ENCODE peak calls at places on chromosomes 12 and 14, in nine cellular contexts. M is GM23338, A is spleen, I is breast epithelium, J is HCT116, U is HL-60, P is GM12878, F is GM12891, N is sigmoid colon. Q is an unnamed sample.

GRCh38 chr14:51006781-51007211 is 62.5 kb upstream of the PYGL start:
- DNase-seq in M (no peak), A (no peak), I (no peak), J (no peak), U (peak), P (no peak), F (no peak), N (peak), Q (peak)

GRCh38 chr12:572532-572899 is 90.7 kb downstream of the NINJ2 start:
- DNase-seq in M (no peak), A (no peak), I (peak), J (peak), U (no peak), P (no peak), F (no peak), N (no peak), Q (no peak)

GRCh38 chr14:41957459-41957858 is 350.8 kb downstream of the LRFN5 start:
- DNase-seq in M (no peak), A (no peak), I (no peak), J (no peak), U (no peak), P (no peak), F (no peak), N (no peak), Q (no peak)

GRCh38 chr14:63544641-63545234 is 1.6 kb upstream of the PPP2R5E start:
- DNase-seq in M (no peak), A (no peak), I (no peak), J (no peak), U (peak), P (no peak), F (no peak), N (no peak), Q (no peak)

GRCh38 chr14:56844603-56845002 is 34.3 kb upstream of the OTX2 start:
- DNase-seq in M (peak), A (no peak), I (no peak), J (no peak), U (no peak), P (no peak), F (no peak), N (no peak), Q (no peak)

GRCh38 chr12:6082613-6083012 is 41.9 kb downstream of the VWF start:
- DNase-seq in M (no peak), A (no peak), I (no peak), J (no peak), U (no peak), P (no peak), F (no peak), N (peak), Q (no peak)

GRCh38 chr12:53973093-53974042 is at the start of gene HOXC11:
- DNase-seq in M (peak), A (peak), I (no peak), J (no peak), U (no peak), P (no peak), F (no peak), N (no peak), Q (no peak)

GRCh38 chr14:94003397-94003796 is 6.3 kb downstream of the CCDC197 start:
- DNase-seq in M (no peak), A (no peak), I (no peak), J (no peak), U (no peak), P (no peak), F (no peak), N (no peak), Q (no peak)

GRCh38 chr14:55329999-55330710 is 58.9 kb downstream of the FBXO34 start:
- DNase-seq in M (no peak), A (no peak), I (no peak), J (no peak), U (no peak), P (no peak), F (no peak), N (no peak), Q (no peak)

GRCh38 chr12:131826064-131826928 is 1.9 kb upstream of the MMP17 start:
- DNase-seq in M (no peak), A (no peak), I (no peak), J (no peak), U (no peak), P (no peak), F (no peak), N (no peak), Q (no peak)

GRCh38 chr12:129115558-129115957 is 262.3 kb downstream of the GLT1D1 start:
- DNase-seq in M (no peak), A (no peak), I (no peak), J (no peak), U (no peak), P (no peak), F (no peak), N (no peak), Q (no peak)

GRCh38 chr14:98223106-98223505 is 1048.9 kb downstream of the BCL11B start:
- DNase-seq in M (no peak), A (no peak), I (no peak), J (no peak), U (no peak), P (no peak), F (no peak), N (no peak), Q (no peak)

GRCh38 chr12:29039013-29039412 is 110.1 kb upstream of the FAR2 start:
- DNase-seq in M (no peak), A (no peak), I (no peak), J (no peak), U (no peak), P (no peak), F (no peak), N (no peak), Q (no peak)

GRCh38 chr12:64779349-64779974 is 20.3 kb upstream of the GNS start:
- DNase-seq in M (no peak), A (no peak), I (no peak), J (no peak), U (no peak), P (no peak), F (no peak), N (no peak), Q (no peak)

GRCh38 chr12:123897221-123897620 is 75.4 kb downstream of the CCDC92 start:
- DNase-seq in M (no peak), A (no peak), I (no peak), J (peak), U (no peak), P (no peak), F (no peak), N (no peak), Q (no peak)

GRCh38 chr12:89756638-89757321 is 48.1 kb upstream of the ATP2B1 start:
- DNase-seq in M (no peak), A (no peak), I (no peak), J (peak), U (peak), P (peak), F (peak), N (no peak), Q (no peak)

GRCh38 chr14:95463173-95463901 is 53.1 kb downstream of the SYNE3 start:
- DNase-seq in M (no peak), A (no peak), I (no peak), J (no peak), U (peak), P (no peak), F (no peak), N (no peak), Q (no peak)

GRCh38 chr12:77053259-77053658 is 12.1 kb downstream of the E2F7 start:
- DNase-seq in M (no peak), A (no peak), I (no peak), J (no peak), U (no peak), P (no peak), F (no peak), N (no peak), Q (no peak)

GRCh38 chr14:76086636-76087035 is 65.1 kb upstream of the GPATCH2L start:
- DNase-seq in M (no peak), A (no peak), I (no peak), J (no peak), U (no peak), P (no peak), F (no peak), N (no peak), Q (no peak)

GRCh38 chr12:112664569-112664968 is 127.0 kb upstream of the RPH3A start:
- DNase-seq in M (peak), A (no peak), I (no peak), J (no peak), U (no peak), P (no peak), F (no peak), N (no peak), Q (no peak)

GRCh38 chr12:108815875-108816594 is 41.3 kb downstream of the SSH1 start:
- DNase-seq in M (no peak), A (peak), I (no peak), J (no peak), U (no peak), P (no peak), F (no peak), N (no peak), Q (no peak)

GRCh38 chr12:108819920-108820699 is 37.3 kb downstream of the SSH1 start:
- DNase-seq in M (no peak), A (peak), I (no peak), J (no peak), U (no peak), P (no peak), F (no peak), N (no peak), Q (no peak)

GRCh38 chr12:108815369-108815768 is 42.0 kb downstream of the SSH1 start:
- DNase-seq in M (no peak), A (peak), I (no peak), J (no peak), U (no peak), P (no peak), F (no peak), N (no peak), Q (no peak)

GRCh38 chr12:108816652-108817335 is 40.6 kb downstream of the SSH1 start:
- DNase-seq in M (no peak), A (peak), I (no peak), J (no peak), U (no peak), P (no peak), F (no peak), N (no peak), Q (no peak)

GRCh38 chr12:108817909-108818308 is 39.5 kb downstream of the SSH1 start:
- DNase-seq in M (no peak), A (no peak), I (no peak), J (no peak), U (no peak), P (no peak), F (no peak), N (no peak), Q (no peak)
- TF ChIP-seq POLR2AphosphoS5 in M (no peak), A (no peak), I (no peak), J (no peak), U (no peak), P (no peak), F (no peak), N (no peak), Q (no peak)

DNA sequence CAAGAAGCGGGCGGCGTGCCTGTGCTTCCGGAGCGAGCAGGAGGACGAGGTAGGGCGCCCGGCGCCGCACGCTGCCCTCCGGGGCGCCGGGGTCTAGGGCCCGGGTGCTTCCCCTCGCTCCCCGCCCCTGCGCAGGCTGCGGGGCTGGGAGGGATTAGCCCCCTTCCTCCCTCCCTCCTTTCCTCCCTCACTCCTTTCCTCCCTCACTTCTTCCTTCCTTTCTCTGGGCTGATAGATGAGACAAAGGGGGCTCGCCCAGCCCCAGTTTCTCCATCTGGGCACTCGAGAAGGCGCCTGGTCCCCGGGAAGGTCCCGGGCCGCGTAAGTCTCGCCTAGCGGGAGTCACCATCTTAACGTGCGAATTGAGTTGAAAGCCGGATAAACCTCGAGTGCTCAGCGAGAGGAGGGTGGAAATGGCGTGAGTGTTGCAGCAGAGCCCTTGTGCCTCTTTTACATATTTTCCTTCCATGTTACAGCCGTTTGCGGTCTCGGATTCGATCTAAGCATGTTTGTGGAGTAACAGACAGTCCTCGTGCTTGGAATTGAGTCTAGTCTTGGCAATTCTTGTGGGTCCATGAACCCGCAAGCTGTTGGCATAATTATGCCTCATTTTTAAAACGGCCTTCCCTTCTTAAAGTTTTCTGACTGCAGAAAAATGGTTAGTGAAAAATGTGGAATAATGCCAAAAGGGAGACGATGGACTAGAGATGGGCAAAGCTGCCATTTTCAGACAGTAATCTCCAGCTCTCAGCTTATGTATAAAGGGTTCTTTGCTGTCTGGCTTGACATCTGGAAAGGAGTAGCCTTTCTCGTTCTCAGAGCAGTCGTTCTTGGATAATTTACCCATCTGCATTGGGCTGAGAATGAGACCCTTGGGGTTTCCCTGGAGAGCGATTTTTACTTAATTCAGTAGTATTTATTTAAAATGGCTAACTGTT is 917 bp downstream of the NUDT4 start:
- DNase-seq in M (peak), A (peak), I (no peak), J (no peak), U (peak), P (no peak), F (peak), N (peak), Q (peak)
- TF ChIP-seq POLR2AphosphoS5 in M (no peak), A (peak), I (peak), J (no peak), U (peak), P (peak), F (no peak), N (peak), Q (peak)

GRCh38 chr12:67677166-67677565 is 28.6 kb downstream of the DYRK2 start:
- DNase-seq in M (no peak), A (no peak), I (no peak), J (no peak), U (no peak), P (no peak), F (no peak), N (no peak), Q (no peak)
- TF ChIP-seq POLR2AphosphoS5 in M (no peak), A (no peak), I (no peak), J (no peak), U (no peak), P (no peak), F (no peak), N (no peak), Q (no peak)

GRCh38 chr14:21103710-21104447 is 3.0 kb downstream of the TMEM253 start:
- DNase-seq in M (peak), A (peak), I (peak), J (peak), U (peak), P (peak), F (peak), N (peak), Q (peak)
- TF ChIP-seq POLR2AphosphoS5 in M (peak), A (peak), I (peak), J (peak), U (peak), P (peak), F (peak), N (peak), Q (peak)

DNA sequence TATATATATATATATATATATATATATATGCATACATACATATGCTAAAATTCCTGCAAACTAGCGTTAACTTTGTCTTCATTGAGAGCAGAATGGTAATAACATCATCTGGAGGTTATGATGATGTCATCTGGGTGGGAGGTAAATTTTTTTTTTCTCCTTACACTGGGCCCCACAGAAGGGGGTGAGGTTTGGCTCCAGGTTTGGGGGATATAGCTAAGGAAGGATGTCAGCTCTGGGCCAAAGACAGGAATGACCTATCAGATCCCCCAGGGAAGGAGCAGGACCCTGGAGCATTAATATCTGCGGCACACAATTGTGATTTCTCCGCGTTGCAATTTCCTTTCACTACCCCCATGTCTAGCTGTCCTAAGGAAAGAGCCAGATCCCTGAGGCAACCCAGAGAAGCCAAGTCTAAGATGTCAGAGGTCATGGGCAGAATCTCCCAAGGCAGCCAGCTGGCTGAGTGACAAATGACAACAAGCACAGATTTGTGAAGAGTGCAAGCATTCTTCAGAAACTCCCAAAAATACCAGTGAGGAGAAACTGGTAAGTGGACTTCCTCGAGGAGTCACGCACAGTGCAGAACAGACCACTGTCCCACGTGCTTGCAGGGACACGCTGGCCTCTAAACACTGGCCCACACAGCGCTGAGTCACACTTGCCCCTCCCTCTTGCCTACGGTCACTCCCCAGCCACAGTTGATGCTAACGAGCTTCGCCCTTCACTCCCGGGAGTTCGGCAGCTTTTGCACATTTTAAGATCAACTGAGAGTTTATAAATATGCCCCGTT is 9.9 kb downstream of the UBC start:
- DNase-seq in M (no peak), A (peak), I (peak), J (no peak), U (peak), P (no peak), F (no peak), N (peak), Q (peak)
- TF ChIP-seq POLR2AphosphoS5 in M (no peak), A (peak), I (peak), J (peak), U (no peak), P (no peak), F (no peak), N (peak), Q (peak)

GRCh38 chr12:121787063-121787774 is 6.3 kb downstream of the RHOF start:
- DNase-seq in M (no peak), A (peak), I (no peak), J (no peak), U (peak), P (no peak), F (no peak), N (no peak), Q (no peak)

GRCh38 chr12:121784460-121784859 is 9.0 kb downstream of the RHOF start:
- DNase-seq in M (no peak), A (no peak), I (no peak), J (no peak), U (no peak), P (no peak), F (no peak), N (no peak), Q (no peak)

GRCh38 chr12:121788176-121788818 is 5.2 kb downstream of the RHOF start:
- DNase-seq in M (no peak), A (no peak), I (no peak), J (no peak), U (no peak), P (no peak), F (no peak), N (no peak), Q (no peak)

GRCh38 chr12:121783771-121784170 is 9.7 kb downstream of the RHOF start:
- DNase-seq in M (no peak), A (no peak), I (no peak), J (no peak), U (no peak), P (no peak), F (no peak), N (no peak), Q (no peak)

DNA sequence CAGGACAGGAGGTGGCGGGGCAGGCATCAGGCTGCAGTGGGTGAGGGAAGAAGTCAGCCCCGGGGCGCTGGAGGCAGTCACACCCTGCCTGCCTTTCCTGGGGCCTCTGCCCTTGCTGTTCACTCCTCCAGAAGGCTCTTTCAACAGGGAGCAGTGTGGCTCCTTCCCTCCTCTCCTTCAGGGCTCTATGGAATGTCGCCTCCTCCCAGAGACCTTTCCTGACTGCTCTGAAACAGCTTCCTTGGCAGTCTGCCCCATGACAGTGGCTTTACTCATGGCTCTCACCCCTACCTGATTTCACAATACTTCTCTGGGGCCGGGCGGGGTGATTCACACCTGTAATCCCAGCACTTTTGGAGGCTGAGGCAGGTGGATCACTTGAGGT is 7.1 kb downstream of the RHOF start:
- DNase-seq in M (no peak), A (no peak), I (peak), J (peak), U (peak), P (no peak), F (no peak), N (peak), Q (no peak)
- TF ChIP-seq POLR2AphosphoS5 in M (no peak), A (no peak), I (no peak), J (peak), U (no peak), P (no peak), F (no peak), N (no peak), Q (no peak)

GRCh38 chr14:74838141-74838540 is 37.8 kb downstream of the PROX2 start:
- DNase-seq in M (no peak), A (no peak), I (no peak), J (no peak), U (no peak), P (no peak), F (no peak), N (no peak), Q (no peak)
- TF ChIP-seq POLR2AphosphoS5 in M (no peak), A (no peak), I (no peak), J (no peak), U (no peak), P (no peak), F (no peak), N (no peak), Q (no peak)